ENCODE peak calls at places on chromosome 4, in four cellular contexts. One of them, this sample, is unnamed.

GRCh38 chr4:111991797-111992196 is 153.5 kb upstream of the FAM241A start:
- DNase-seq in left lung: no peak
- DNase-seq in sigmoid colon: no peak
- DNase-seq in activated CD4-positive, alpha-beta T cell treated with anti-CD3 and anti-CD28 coated beads, Interleukin-2, amount 10 ng/mL, durations not matched to agents 7 days and 5 days: no peak
- DNase-seq in this sample: no peak

GRCh38 chr4:32775049-32775448 is 2054.9 kb downstream of the PCDH7 start:
- DNase-seq in left lung: no peak
- DNase-seq in sigmoid colon: no peak
- DNase-seq in activated CD4-positive, alpha-beta T cell treated with anti-CD3 and anti-CD28 coated beads, Interleukin-2, amount 10 ng/mL, durations not matched to agents 7 days and 5 days: no peak
- DNase-seq in this sample: no peak

GRCh38 chr4:20028694-20029093 is 223.0 kb upstream of the SLIT2 start:
- DNase-seq in left lung: no peak
- DNase-seq in sigmoid colon: no peak
- DNase-seq in activated CD4-positive, alpha-beta T cell treated with anti-CD3 and anti-CD28 coated beads, Interleukin-2, amount 10 ng/mL, durations not matched to agents 7 days and 5 days: no peak
- DNase-seq in this sample: no peak

GRCh38 chr4:94548571-94548970 is 96.8 kb downstream of the PDLIM5 start:
- DNase-seq in activated CD4-positive, alpha-beta T cell treated with anti-CD3 and anti-CD28 coated beads, Interleukin-2, amount 10 ng/mL, durations not matched to agents 7 days and 5 days: no peak
- DNase-seq in sigmoid colon: no peak
- DNase-seq in left lung: no peak
- DNase-seq in this sample: no peak

GRCh38 chr4:146211440-146211839 is 2.9 kb upstream of the REELD1 start:
- DNase-seq in sigmoid colon: no peak
- DNase-seq in activated CD4-positive, alpha-beta T cell treated with anti-CD3 and anti-CD28 coated beads, Interleukin-2, amount 10 ng/mL, durations not matched to agents 7 days and 5 days: no peak
- DNase-seq in left lung: no peak
- DNase-seq in this sample: no peak

GRCh38 chr4:1395941-1396805 is 10.1 kb downstream of the NKX1-1 start:
- DNase-seq in left lung: peak
- DNase-seq in sigmoid colon: peak
- DNase-seq in activated CD4-positive, alpha-beta T cell treated with anti-CD3 and anti-CD28 coated beads, Interleukin-2, amount 10 ng/mL, durations not matched to agents 7 days and 5 days: no peak
- DNase-seq in this sample: peak

GRCh38 chr4:5043579-5043978 is 7.7 kb upstream of the STK32B start:
- DNase-seq in activated CD4-positive, alpha-beta T cell treated with anti-CD3 and anti-CD28 coated beads, Interleukin-2, amount 10 ng/mL, durations not matched to agents 7 days and 5 days: no peak
- DNase-seq in left lung: no peak
- DNase-seq in sigmoid colon: no peak
- DNase-seq in this sample: no peak

GRCh38 chr4:10083861-10084641 is 32.5 kb downstream of the WDR1 start:
- DNase-seq in sigmoid colon: peak
- DNase-seq in activated CD4-positive, alpha-beta T cell treated with anti-CD3 and anti-CD28 coated beads, Interleukin-2, amount 10 ng/mL, durations not matched to agents 7 days and 5 days: no peak
- DNase-seq in left lung: peak
- DNase-seq in this sample: peak

GRCh38 chr4:1714303-1715001 is 2.3 kb upstream of the SLBP start:
- DNase-seq in sigmoid colon: no peak
- DNase-seq in left lung: no peak
- DNase-seq in activated CD4-positive, alpha-beta T cell treated with anti-CD3 and anti-CD28 coated beads, Interleukin-2, amount 10 ng/mL, durations not matched to agents 7 days and 5 days: no peak
- DNase-seq in this sample: peak

GRCh38 chr4:6332669-6333050 is 63.0 kb downstream of the WFS1 start:
- DNase-seq in sigmoid colon: no peak
- DNase-seq in activated CD4-positive, alpha-beta T cell treated with anti-CD3 and anti-CD28 coated beads, Interleukin-2, amount 10 ng/mL, durations not matched to agents 7 days and 5 days: no peak
- DNase-seq in left lung: no peak
- DNase-seq in this sample: no peak

GRCh38 chr4:94408549-94409374 is 43.0 kb upstream of the PDLIM5 start:
- DNase-seq in left lung: no peak
- DNase-seq in activated CD4-positive, alpha-beta T cell treated with anti-CD3 and anti-CD28 coated beads, Interleukin-2, amount 10 ng/mL, durations not matched to agents 7 days and 5 days: no peak
- DNase-seq in sigmoid colon: no peak
- DNase-seq in this sample: no peak

GRCh38 chr4:4874254-4874653 is 14.8 kb downstream of the MSX1 start:
- DNase-seq in sigmoid colon: no peak
- DNase-seq in left lung: no peak
- DNase-seq in activated CD4-positive, alpha-beta T cell treated with anti-CD3 and anti-CD28 coated beads, Interleukin-2, amount 10 ng/mL, durations not matched to agents 7 days and 5 days: no peak
- DNase-seq in this sample: no peak

GRCh38 chr4:70721747-70722146 is at the start of gene RUFY3:
- DNase-seq in left lung: no peak
- DNase-seq in activated CD4-positive, alpha-beta T cell treated with anti-CD3 and anti-CD28 coated beads, Interleukin-2, amount 10 ng/mL, durations not matched to agents 7 days and 5 days: no peak
- DNase-seq in sigmoid colon: peak
- DNase-seq in this sample: no peak

GRCh38 chr4:91113130-91113706 is 986.0 kb downstream of the CCSER1 start:
- DNase-seq in left lung: no peak
- DNase-seq in sigmoid colon: no peak
- DNase-seq in activated CD4-positive, alpha-beta T cell treated with anti-CD3 and anti-CD28 coated beads, Interleukin-2, amount 10 ng/mL, durations not matched to agents 7 days and 5 days: no peak
- DNase-seq in this sample: no peak

GRCh38 chr4:106816501-106816900 is 219.6 kb downstream of the DKK2 start:
- DNase-seq in sigmoid colon: no peak
- DNase-seq in activated CD4-positive, alpha-beta T cell treated with anti-CD3 and anti-CD28 coated beads, Interleukin-2, amount 10 ng/mL, durations not matched to agents 7 days and 5 days: no peak
- DNase-seq in left lung: no peak
- DNase-seq in this sample: no peak

GRCh38 chr4:56786955-56787354 is 34.5 kb downstream of the SPINK2 start:
- DNase-seq in activated CD4-positive, alpha-beta T cell treated with anti-CD3 and anti-CD28 coated beads, Interleukin-2, amount 10 ng/mL, durations not matched to agents 7 days and 5 days: no peak
- DNase-seq in sigmoid colon: peak
- DNase-seq in left lung: no peak
- DNase-seq in this sample: peak

GRCh38 chr4:114108869-114109268 is 129.4 kb upstream of the ARSJ start:
- DNase-seq in activated CD4-positive, alpha-beta T cell treated with anti-CD3 and anti-CD28 coated beads, Interleukin-2, amount 10 ng/mL, durations not matched to agents 7 days and 5 days: no peak
- DNase-seq in sigmoid colon: no peak
- DNase-seq in left lung: no peak
- DNase-seq in this sample: no peak

GRCh38 chr4:14792702-14793227 is 209.5 kb upstream of the CPEB2 start:
- DNase-seq in left lung: no peak
- DNase-seq in activated CD4-positive, alpha-beta T cell treated with anti-CD3 and anti-CD28 coated beads, Interleukin-2, amount 10 ng/mL, durations not matched to agents 7 days and 5 days: no peak
- DNase-seq in sigmoid colon: no peak
- DNase-seq in this sample: no peak

GRCh38 chr4:173590697-173591096 is 60.7 kb upstream of the HAND2 start:
- DNase-seq in sigmoid colon: no peak
- DNase-seq in activated CD4-positive, alpha-beta T cell treated with anti-CD3 and anti-CD28 coated beads, Interleukin-2, amount 10 ng/mL, durations not matched to agents 7 days and 5 days: no peak
- DNase-seq in left lung: no peak
- DNase-seq in this sample: no peak

GRCh38 chr4:130336585-130337217 is 1240.7 kb downstream of the C4orf33 start:
- DNase-seq in sigmoid colon: no peak
- DNase-seq in activated CD4-positive, alpha-beta T cell treated with anti-CD3 and anti-CD28 coated beads, Interleukin-2, amount 10 ng/mL, durations not matched to agents 7 days and 5 days: peak
- DNase-seq in left lung: no peak
- DNase-seq in this sample: no peak

GRCh38 chr4:46329118-46329976 is 60.6 kb downstream of the GABRA2 start:
- DNase-seq in left lung: no peak
- DNase-seq in activated CD4-positive, alpha-beta T cell treated with anti-CD3 and anti-CD28 coated beads, Interleukin-2, amount 10 ng/mL, durations not matched to agents 7 days and 5 days: no peak
- DNase-seq in sigmoid colon: no peak
- DNase-seq in this sample: no peak

GRCh38 chr4:109033993-109034392 is 268.5 kb downstream of the COL25A1 start:
- DNase-seq in activated CD4-positive, alpha-beta T cell treated with anti-CD3 and anti-CD28 coated beads, Interleukin-2, amount 10 ng/mL, durations not matched to agents 7 days and 5 days: no peak
- DNase-seq in sigmoid colon: no peak
- DNase-seq in left lung: no peak
- DNase-seq in this sample: no peak